ENCODE peak calls at places on chromosomes 1 and 21, in five cellular contexts. One of them, this sample, is unnamed.

GRCh38 chr1:85054664-85055063 is 6.4 kb upstream of the MCOLN3 start:
- DNase-seq in amniotic stem cell: no peak
- DNase-seq in NCI-H774: no peak
- DNase-seq in endodermal cell: no peak
- DNase-seq in BJ: no peak
- DNase-seq in this sample: no peak

GRCh38 chr1:92404661-92405060 is 82.1 kb downstream of the GFI1 start:
- DNase-seq in amniotic stem cell: no peak
- DNase-seq in NCI-H774: no peak
- DNase-seq in endodermal cell: no peak
- DNase-seq in BJ: no peak
- DNase-seq in this sample: peak

GRCh38 chr1:237270338-237270737 is 228.4 kb downstream of the RYR2 start:
- DNase-seq in amniotic stem cell: no peak
- DNase-seq in NCI-H774: no peak
- DNase-seq in endodermal cell: no peak
- DNase-seq in BJ: no peak
- DNase-seq in this sample: no peak

GRCh38 chr1:150311762-150312161 is 9.6 kb upstream of the PRPF3 start:
- DNase-seq in amniotic stem cell: no peak
- DNase-seq in NCI-H774: no peak
- DNase-seq in endodermal cell: no peak
- DNase-seq in BJ: no peak
- DNase-seq in this sample: no peak

GRCh38 chr1:32448773-32449456 is 16.0 kb upstream of the ZBTB8B start:
- DNase-seq in amniotic stem cell: no peak
- DNase-seq in NCI-H774: peak
- DNase-seq in endodermal cell: peak
- DNase-seq in BJ: no peak
- DNase-seq in this sample: peak

GRCh38 chr1:25703671-25704637 is 87.4 kb downstream of the MAN1C1 start:
- DNase-seq in amniotic stem cell: no peak
- DNase-seq in NCI-H774: no peak
- DNase-seq in endodermal cell: no peak
- DNase-seq in BJ: no peak
- DNase-seq in this sample: no peak

GRCh38 chr1:151106891-151107290 is 36.3 kb downstream of the GABPB2 start:
- DNase-seq in amniotic stem cell: no peak
- DNase-seq in NCI-H774: no peak
- DNase-seq in endodermal cell: no peak
- DNase-seq in BJ: no peak
- DNase-seq in this sample: no peak

GRCh38 chr1:241311056-241311746 is 45.8 kb downstream of the RGS7 start:
- DNase-seq in amniotic stem cell: no peak
- DNase-seq in NCI-H774: no peak
- DNase-seq in endodermal cell: no peak
- DNase-seq in BJ: no peak
- DNase-seq in this sample: peak

GRCh38 chr1:31154000-31154631 is 85.6 kb downstream of the NKAIN1 start:
- DNase-seq in amniotic stem cell: no peak
- DNase-seq in NCI-H774: no peak
- DNase-seq in endodermal cell: no peak
- DNase-seq in BJ: no peak
- DNase-seq in this sample: no peak

GRCh38 chr1:171786534-171786933 is 5.1 kb downstream of the METTL13 start:
- DNase-seq in amniotic stem cell: no peak
- DNase-seq in NCI-H774: no peak
- DNase-seq in endodermal cell: no peak
- DNase-seq in BJ: no peak
- DNase-seq in this sample: no peak

GRCh38 chr1:75079535-75080290 is 54.5 kb upstream of the LHX8 start:
- DNase-seq in amniotic stem cell: no peak
- DNase-seq in NCI-H774: peak
- DNase-seq in endodermal cell: no peak
- DNase-seq in BJ: no peak
- DNase-seq in this sample: peak

GRCh38 chr21:30793581-30794314 is 19.3 kb downstream of the KRTAP8-1 start:
- DNase-seq in amniotic stem cell: no peak
- DNase-seq in NCI-H774: no peak
- DNase-seq in endodermal cell: no peak
- DNase-seq in BJ: no peak
- DNase-seq in this sample: no peak

GRCh38 chr1:176450526-176450925 is 12.4 kb upstream of the PAPPA2 start:
- DNase-seq in amniotic stem cell: no peak
- DNase-seq in NCI-H774: no peak
- DNase-seq in endodermal cell: no peak
- DNase-seq in BJ: no peak
- DNase-seq in this sample: no peak

GRCh38 chr1:85313888-85314696 is 37.7 kb upstream of the BCL10 start:
- DNase-seq in amniotic stem cell: peak
- DNase-seq in NCI-H774: no peak
- DNase-seq in endodermal cell: no peak
- DNase-seq in BJ: peak
- DNase-seq in this sample: peak

GRCh38 chr1:222892137-222892763 is 77.4 kb downstream of the DISP1 start:
- DNase-seq in amniotic stem cell: no peak
- DNase-seq in NCI-H774: no peak
- DNase-seq in endodermal cell: no peak
- DNase-seq in BJ: no peak
- DNase-seq in this sample: no peak

GRCh38 chr1:31764307-31765040 is at the start of gene ADGRB2:
- DNase-seq in amniotic stem cell: no peak
- DNase-seq in NCI-H774: peak
- DNase-seq in endodermal cell: peak
- DNase-seq in BJ: no peak
- DNase-seq in this sample: peak

GRCh38 chr1:203039609-203040517 is 13.6 kb downstream of the PPFIA4 start:
- DNase-seq in amniotic stem cell: no peak
- DNase-seq in NCI-H774: no peak
- DNase-seq in endodermal cell: peak
- DNase-seq in BJ: no peak
- DNase-seq in this sample: peak

GRCh38 chr1:239814306-239814881 is 277.3 kb upstream of the FMN2 start:
- DNase-seq in amniotic stem cell: peak
- DNase-seq in NCI-H774: no peak
- DNase-seq in endodermal cell: peak
- DNase-seq in BJ: peak
- DNase-seq in this sample: peak

GRCh38 chr21:42312626-42313104 is 2.5 kb downstream of the TFF3 start:
- DNase-seq in amniotic stem cell: no peak
- DNase-seq in NCI-H774: no peak
- DNase-seq in endodermal cell: no peak
- DNase-seq in BJ: no peak
- DNase-seq in this sample: no peak

GRCh38 chr1:24850353-24850905 is 79.6 kb downstream of the RUNX3 start:
- DNase-seq in amniotic stem cell: no peak
- DNase-seq in NCI-H774: no peak
- DNase-seq in endodermal cell: no peak
- DNase-seq in BJ: no peak
- DNase-seq in this sample: peak

GRCh38 chr1:161089251-161089924 is at the start of gene NECTIN4:
- DNase-seq in amniotic stem cell: no peak
- DNase-seq in NCI-H774: no peak
- DNase-seq in endodermal cell: peak
- DNase-seq in BJ: no peak
- DNase-seq in this sample: no peak

GRCh38 chr21:29175408-29176147 is 45.1 kb downstream of the MAP3K7CL start:
- DNase-seq in amniotic stem cell: no peak
- DNase-seq in NCI-H774: peak
- DNase-seq in endodermal cell: no peak
- DNase-seq in BJ: no peak
- DNase-seq in this sample: no peak

GRCh38 chr1:222843434-222844107 is 28.7 kb downstream of the DISP1 start:
- DNase-seq in amniotic stem cell: no peak
- DNase-seq in NCI-H774: no peak
- DNase-seq in endodermal cell: no peak
- DNase-seq in BJ: no peak
- DNase-seq in this sample: no peak

GRCh38 chr1:233518344-233518743 is 95.6 kb upstream of the KCNK1 start:
- DNase-seq in amniotic stem cell: no peak
- DNase-seq in NCI-H774: peak
- DNase-seq in endodermal cell: peak
- DNase-seq in BJ: no peak
- DNase-seq in this sample: peak

GRCh38 chr1:169890761-169891538 is 2.7 kb downstream of the SCYL3 start:
- DNase-seq in amniotic stem cell: no peak
- DNase-seq in NCI-H774: no peak
- DNase-seq in endodermal cell: peak
- DNase-seq in BJ: no peak
- DNase-seq in this sample: peak

GRCh38 chr1:61050541-61051454 is 31.6 kb upstream of the NFIA start:
- DNase-seq in amniotic stem cell: no peak
- DNase-seq in NCI-H774: peak
- DNase-seq in endodermal cell: peak
- DNase-seq in BJ: no peak
- DNase-seq in this sample: peak

GRCh38 chr21:41961282-41961701 is 7.5 kb upstream of the C2CD2 start:
- DNase-seq in amniotic stem cell: no peak
- DNase-seq in NCI-H774: no peak
- DNase-seq in endodermal cell: peak
- DNase-seq in BJ: no peak
- DNase-seq in this sample: no peak

GRCh38 chr1:11524465-11525150 is 45.7 kb downstream of the DISP3 start:
- DNase-seq in amniotic stem cell: no peak
- DNase-seq in NCI-H774: no peak
- DNase-seq in endodermal cell: no peak
- DNase-seq in BJ: no peak
- DNase-seq in this sample: no peak

GRCh38 chr1:228860911-228861829 is 125.9 kb downstream of the RHOU start:
- DNase-seq in amniotic stem cell: peak
- DNase-seq in NCI-H774: peak
- DNase-seq in endodermal cell: no peak
- DNase-seq in BJ: peak
- DNase-seq in this sample: no peak

GRCh38 chr1:30525980-30526651 is 197.3 kb downstream of the MATN1 start:
- DNase-seq in amniotic stem cell: no peak
- DNase-seq in NCI-H774: no peak
- DNase-seq in endodermal cell: peak
- DNase-seq in BJ: peak
- DNase-seq in this sample: peak

GRCh38 chr1:23122023-23122738 is 46.5 kb downstream of the LUZP1 start:
- DNase-seq in amniotic stem cell: no peak
- DNase-seq in NCI-H774: no peak
- DNase-seq in endodermal cell: no peak
- DNase-seq in BJ: no peak
- DNase-seq in this sample: peak

GRCh38 chr1:117607471-117607870 is 1.6 kb downstream of the TENT5C start:
- DNase-seq in amniotic stem cell: no peak
- DNase-seq in NCI-H774: no peak
- DNase-seq in endodermal cell: peak
- DNase-seq in BJ: no peak
- DNase-seq in this sample: peak

GRCh38 chr1:31715097-31715872 is 11.5 kb upstream of the COL16A1 start:
- DNase-seq in amniotic stem cell: peak
- DNase-seq in NCI-H774: peak
- DNase-seq in endodermal cell: peak
- DNase-seq in BJ: peak
- DNase-seq in this sample: peak

GRCh38 chr1:233790121-233790520 is 114.4 kb upstream of the SLC35F3 start:
- DNase-seq in amniotic stem cell: no peak
- DNase-seq in NCI-H774: no peak
- DNase-seq in endodermal cell: no peak
- DNase-seq in BJ: no peak
- DNase-seq in this sample: no peak

GRCh38 chr1:45043094-45043493 is 31.0 kb downstream of the UROD start:
- DNase-seq in amniotic stem cell: no peak
- DNase-seq in NCI-H774: no peak
- DNase-seq in endodermal cell: peak
- DNase-seq in BJ: no peak
- DNase-seq in this sample: peak

GRCh38 chr1:107277022-107277421 is 136.2 kb downstream of the NTNG1 start:
- DNase-seq in amniotic stem cell: peak
- DNase-seq in NCI-H774: no peak
- DNase-seq in endodermal cell: peak
- DNase-seq in BJ: peak
- DNase-seq in this sample: peak

GRCh38 chr1:2941907-2942306 is 79.4 kb upstream of the ACTRT2 start:
- DNase-seq in amniotic stem cell: no peak
- DNase-seq in NCI-H774: no peak
- DNase-seq in endodermal cell: no peak
- DNase-seq in BJ: no peak
- DNase-seq in this sample: no peak

GRCh38 chr21:40339050-40339449 is 471.8 kb downstream of the PCP4 start:
- DNase-seq in amniotic stem cell: no peak
- DNase-seq in NCI-H774: no peak
- DNase-seq in endodermal cell: no peak
- DNase-seq in BJ: no peak
- DNase-seq in this sample: no peak

GRCh38 chr1:172821609-172822274 is 162.8 kb downstream of the FASLG start:
- DNase-seq in amniotic stem cell: no peak
- DNase-seq in NCI-H774: no peak
- DNase-seq in endodermal cell: no peak
- DNase-seq in BJ: no peak
- DNase-seq in this sample: no peak

GRCh38 chr1:150695561-150695960 is 1.4 kb downstream of the GOLPH3L start:
- DNase-seq in amniotic stem cell: no peak
- DNase-seq in NCI-H774: no peak
- DNase-seq in endodermal cell: no peak
- DNase-seq in BJ: no peak
- DNase-seq in this sample: no peak

This sample was measured in mesendoderm.